ENCODE peak calls at places on chromosomes 13 and 19, in five cellular contexts. G, U, D, Q and I are unnamed samples.

GRCh38 chr13:74920945-74921725 is 560.8 kb downstream of the TBC1D4 start:
- DNase-seq in G (no peak), U (no peak), D (peak), Q (no peak), I (no peak)

GRCh38 chr13:57604442-57604841 is 27.1 kb upstream of the PCDH17 start:
- DNase-seq in G (no peak), U (no peak), D (no peak), Q (no peak), I (no peak)

GRCh38 chr13:70255406-70255991 is 147.2 kb upstream of the KLHL1 start:
- DNase-seq in G (no peak), U (no peak), D (no peak), Q (no peak), I (no peak)

GRCh38 chr13:76222511-76222910 is 586.4 kb downstream of the LMO7 start:
- DNase-seq in G (no peak), U (no peak), D (no peak), Q (no peak), I (no peak)

GRCh38 chr19:40523322-40524047 is 53.2 kb upstream of the SHKBP1 start:
- DNase-seq in G (peak), U (peak), D (peak), Q (no peak), I (peak)

GRCh38 chr19:49861127-49861526 is 6.2 kb downstream of the PNKP start:
- DNase-seq in G (peak), U (no peak), D (no peak), Q (no peak), I (no peak)

GRCh38 chr13:36999054-36999927 is at the start of gene ALG5:
- DNase-seq in G (peak), U (peak), D (peak), Q (peak), I (peak)

GRCh38 chr19:36032251-36033104 is at the start of gene CLIP3:
- DNase-seq in G (peak), U (no peak), D (peak), Q (no peak), I (no peak)

GRCh38 chr19:40687525-40688016 is 2.9 kb downstream of the NUMBL start:
- DNase-seq in G (no peak), U (no peak), D (peak), Q (peak), I (no peak)

GRCh38 chr19:34193439-34193838 is 21.1 kb downstream of the LSM14A start:
- DNase-seq in G (no peak), U (no peak), D (no peak), Q (no peak), I (no peak)

GRCh38 chr19:1422360-1422759 is 15.0 kb downstream of the DAZAP1 start:
- DNase-seq in G (no peak), U (no peak), D (no peak), Q (no peak), I (no peak)

GRCh38 chr19:40519352-40520322 is 52.8 kb downstream of the SPTBN4 start:
- DNase-seq in G (peak), U (peak), D (no peak), Q (no peak), I (no peak)

GRCh38 chr13:113148940-113149503 is 9.4 kb upstream of the PROZ start:
- DNase-seq in G (no peak), U (no peak), D (no peak), Q (no peak), I (no peak)

GRCh38 chr13:90105881-90106496 is 1241.5 kb upstream of the MIR17HG start:
- DNase-seq in G (no peak), U (no peak), D (no peak), Q (no peak), I (no peak)

GRCh38 chr19:40629346-40629745 is 28.2 kb downstream of the LTBP4 start:
- DNase-seq in G (no peak), U (no peak), D (no peak), Q (no peak), I (no peak)

GRCh38 chr19:5801796-5802616 is 2.9 kb upstream of the NRTN start:
- DNase-seq in G (peak), U (no peak), D (peak), Q (no peak), I (no peak)

GRCh38 chr19:36111200-36111539 is 227 bp downstream of the OVOL3 start:
- DNase-seq in G (no peak), U (no peak), D (no peak), Q (no peak), I (no peak)

GRCh38 chr19:7870571-7871279 is 3.5 kb downstream of the PRR36 start:
- DNase-seq in G (peak), U (no peak), D (peak), Q (no peak), I (peak)

GRCh38 chr13:66859934-66860867 is 369.9 kb downstream of the PCDH9 start:
- DNase-seq in G (peak), U (no peak), D (no peak), Q (no peak), I (no peak)

GRCh38 chr19:14782978-14783545 is 4.7 kb upstream of the ADGRE2 start:
- DNase-seq in G (no peak), U (no peak), D (no peak), Q (no peak), I (no peak)

GRCh38 chr19:16957151-16957662 is 68.4 kb downstream of the F2RL3 start:
- DNase-seq in G (no peak), U (no peak), D (no peak), Q (no peak), I (no peak)

GRCh38 chr13:109547942-109548860 is 238.2 kb downstream of the IRS2 start:
- DNase-seq in G (no peak), U (no peak), D (no peak), Q (no peak), I (no peak)

GRCh38 chr13:43411211-43411610 is 375.6 kb downstream of the ENOX1 start:
- DNase-seq in G (no peak), U (no peak), D (no peak), Q (no peak), I (no peak)

GRCh38 chr19:28847468-28847867 is 365.5 kb downstream of the UQCRFS1 start:
- DNase-seq in G (peak), U (no peak), D (no peak), Q (no peak), I (no peak)

GRCh38 chr13:37127706-37128241 is 22.3 kb upstream of the CSNK1A1L start:
- DNase-seq in G (no peak), U (no peak), D (no peak), Q (no peak), I (no peak)

GRCh38 chr13:83881917-83882625 is at the start of gene SLITRK1:
- DNase-seq in G (peak), U (no peak), D (no peak), Q (peak), I (no peak)

GRCh38 chr13:51298812-51299211 is 40.7 kb upstream of the SERPINE3 start:
- DNase-seq in G (no peak), U (no peak), D (no peak), Q (no peak), I (no peak)

GRCh38 chr19:37635076-37636056 is 19.9 kb downstream of the ZFP30 start:
- DNase-seq in G (peak), U (no peak), D (no peak), Q (no peak), I (no peak)

GRCh38 chr13:80276371-80277289 is 64.3 kb downstream of the SPRY2 start:
- DNase-seq in G (peak), U (no peak), D (no peak), Q (no peak), I (peak)

GRCh38 chr19:52533901-52534300 is 6.4 kb downstream of the ZNF808 start:
- DNase-seq in G (peak), U (no peak), D (no peak), Q (no peak), I (no peak)

GRCh38 chr19:45173816-45174215 is 4.2 kb downstream of the TRAPPC6A start:
- DNase-seq in G (no peak), U (no peak), D (no peak), Q (no peak), I (no peak)
- TF ChIP-seq JUNB in G (no peak), U (no peak), D (no peak), Q (no peak), I (no peak)

DNA sequence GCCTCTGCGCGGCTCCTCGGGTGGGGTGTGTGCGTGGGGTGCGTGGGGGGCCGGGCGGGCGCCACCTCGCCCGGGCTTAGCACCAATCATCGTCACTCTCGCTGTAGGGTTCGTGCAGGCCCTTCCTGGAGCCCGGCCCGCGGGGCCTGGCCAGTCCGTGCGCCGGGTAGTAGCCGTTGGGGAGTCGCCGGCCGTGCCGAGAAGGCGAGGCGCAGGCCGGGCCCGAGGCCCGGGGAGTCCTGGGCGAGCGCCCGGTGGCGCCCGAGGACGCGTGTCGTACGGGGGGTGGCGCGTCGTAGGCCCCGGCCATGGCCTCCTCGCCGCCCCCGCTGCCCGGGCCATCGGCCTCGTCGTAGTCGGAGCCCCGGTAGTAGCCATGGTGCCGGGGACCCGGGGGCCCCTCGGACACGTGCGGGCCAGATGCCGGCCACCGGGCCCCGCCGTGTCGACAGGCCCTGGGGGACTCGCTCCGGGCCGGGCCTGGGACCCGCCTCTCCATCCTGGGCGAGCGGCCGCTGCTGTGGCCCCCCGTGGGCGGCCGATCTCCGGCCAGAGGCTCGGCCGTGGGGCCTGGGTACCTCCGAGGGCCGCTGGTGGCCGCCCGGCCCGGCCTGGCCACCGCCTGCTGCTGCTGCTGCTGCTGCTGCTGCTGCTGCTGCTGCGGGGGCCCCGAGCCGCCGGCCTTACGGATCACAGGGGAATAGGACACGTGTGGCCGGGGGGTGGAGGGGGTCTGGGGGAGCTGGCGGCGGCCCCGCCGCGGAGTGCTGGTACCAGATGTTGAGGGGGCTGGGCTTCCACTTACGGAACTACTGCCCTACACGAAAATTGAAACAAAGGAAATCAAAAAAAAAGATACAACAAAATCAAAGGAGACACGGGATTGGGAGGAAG is 57.3 kb downstream of the IER2 start:
- DNase-seq in G (peak), U (no peak), D (no peak), Q (no peak), I (no peak)
- TF ChIP-seq JUNB in G (no peak), U (no peak), D (no peak), Q (no peak), I (no peak)

GRCh38 chr13:49220856-49221614 is 897 bp downstream of the MLNR start:
- DNase-seq in G (peak), U (no peak), D (no peak), Q (no peak), I (no peak)
- TF ChIP-seq JUNB in G (no peak), U (no peak), D (no peak), Q (no peak), I (no peak)

GRCh38 chr19:2461751-2462634 is 5.2 kb upstream of the LMNB2 start:
- DNase-seq in G (peak), U (no peak), D (peak), Q (no peak), I (no peak)
- TF ChIP-seq JUNB in G (no peak), U (no peak), D (no peak), Q (no peak), I (no peak)

GRCh38 chr19:51368366-51369282 is at the start of gene CLDND2:
- DNase-seq in G (no peak), U (no peak), D (peak), Q (no peak), I (no peak)

GRCh38 chr19:51365211-51366049 is 758 bp downstream of the ETFB start:
- DNase-seq in G (peak), U (no peak), D (peak), Q (no peak), I (peak)

GRCh38 chr19:51366050-51366998 is at the start of gene ETFB:
- DNase-seq in G (peak), U (peak), D (peak), Q (peak), I (peak)

GRCh38 chr19:51367565-51368365 is 1.0 kb downstream of the CLDND2 start:
- DNase-seq in G (peak), U (peak), D (peak), Q (peak), I (peak)

DNA sequence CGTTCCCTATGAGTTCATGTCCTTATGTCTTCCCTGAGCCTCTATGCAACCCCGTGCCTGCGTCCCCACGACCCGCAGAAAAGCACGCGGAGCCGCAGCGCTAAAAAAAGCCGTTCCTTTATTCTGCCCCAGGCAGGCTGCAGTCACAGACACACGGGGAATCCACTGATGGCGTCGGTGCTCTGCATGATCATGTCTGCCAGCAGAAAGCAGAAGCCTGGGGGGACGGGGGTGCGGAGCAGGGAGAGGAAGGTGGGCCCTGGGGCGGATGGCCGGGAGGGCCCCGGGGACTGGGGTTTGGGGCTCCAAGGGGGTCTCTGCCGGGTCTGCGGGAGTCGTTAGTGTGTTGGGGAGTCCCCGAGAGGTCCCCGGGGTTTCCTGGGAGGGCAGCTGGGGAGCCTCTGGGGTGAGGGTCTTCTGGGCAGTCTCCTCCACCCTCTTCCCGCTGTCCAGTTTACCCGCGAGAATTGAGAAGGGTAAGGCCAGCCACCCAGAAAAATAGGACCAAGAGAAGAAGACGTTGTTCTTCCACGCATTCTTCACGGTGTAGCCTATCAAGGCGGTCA is 894 bp upstream of the ETFB start:
- DNase-seq in G (no peak), U (no peak), D (no peak), Q (no peak), I (no peak)
- TF ChIP-seq JUNB in G (no peak), U (no peak), D (no peak), Q (no peak), I (no peak)

DNA sequence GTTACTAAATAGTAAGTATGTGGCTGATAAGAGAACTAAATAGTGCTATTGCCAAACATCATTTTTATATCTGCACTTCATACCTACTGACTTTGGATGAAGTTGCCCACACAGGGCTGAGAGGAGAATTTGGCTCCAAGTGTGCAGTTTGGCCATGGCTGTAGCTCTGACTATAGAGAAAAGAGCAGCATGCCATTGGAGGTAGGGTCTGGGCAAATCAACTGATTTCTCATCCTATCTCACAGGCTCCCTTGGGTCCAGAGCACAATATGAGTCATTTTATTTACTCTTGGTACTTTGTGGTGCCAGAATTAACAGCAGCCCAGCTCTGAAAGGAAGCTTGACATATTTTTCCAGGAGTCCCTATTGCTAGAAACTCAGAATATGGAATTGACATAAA is 358.0 kb downstream of the OXGR1 start:
- DNase-seq in G (no peak), U (no peak), D (no peak), Q (no peak), I (no peak)
- TF ChIP-seq JUNB in G (no peak), U (no peak), D (no peak), Q (no peak), I (no peak)

GRCh38 chr19:39426170-39426569 is 9.6 kb downstream of the RPS16 start:
- DNase-seq in G (no peak), U (no peak), D (no peak), Q (no peak), I (no peak)

GRCh38 chr19:39425744-39426143 is 10.0 kb downstream of the RPS16 start:
- DNase-seq in G (no peak), U (no peak), D (no peak), Q (no peak), I (no peak)

GRCh38 chr19:39423258-39424086 is 11.0 kb downstream of the PLEKHG2 start:
- DNase-seq in G (no peak), U (no peak), D (no peak), Q (no peak), I (no peak)

GRCh38 chr19:39427707-39428106 is 8.0 kb downstream of the RPS16 start:
- DNase-seq in G (no peak), U (no peak), D (no peak), Q (no peak), I (no peak)

GRCh38 chr19:39424934-39425333 is 10.8 kb downstream of the RPS16 start:
- DNase-seq in G (no peak), U (no peak), D (no peak), Q (no peak), I (no peak)
- TF ChIP-seq JUNB in G (no peak), U (no peak), D (no peak), Q (no peak), I (no peak)

GRCh38 chr19:54302252-54302651 is 10.7 kb downstream of the LILRA5 start:
- DNase-seq in G (no peak), U (no peak), D (no peak), Q (no peak), I (no peak)

GRCh38 chr19:54309811-54310210 is 3.2 kb downstream of the LILRA5 start:
- DNase-seq in G (no peak), U (no peak), D (no peak), Q (no peak), I (no peak)

GRCh38 chr19:54310543-54310942 is 2.4 kb downstream of the LILRA5 start:
- DNase-seq in G (no peak), U (no peak), D (no peak), Q (no peak), I (no peak)

GRCh38 chr19:54307389-54307788 is 5.6 kb downstream of the LILRA5 start:
- DNase-seq in G (no peak), U (no peak), D (no peak), Q (no peak), I (no peak)

DNA sequence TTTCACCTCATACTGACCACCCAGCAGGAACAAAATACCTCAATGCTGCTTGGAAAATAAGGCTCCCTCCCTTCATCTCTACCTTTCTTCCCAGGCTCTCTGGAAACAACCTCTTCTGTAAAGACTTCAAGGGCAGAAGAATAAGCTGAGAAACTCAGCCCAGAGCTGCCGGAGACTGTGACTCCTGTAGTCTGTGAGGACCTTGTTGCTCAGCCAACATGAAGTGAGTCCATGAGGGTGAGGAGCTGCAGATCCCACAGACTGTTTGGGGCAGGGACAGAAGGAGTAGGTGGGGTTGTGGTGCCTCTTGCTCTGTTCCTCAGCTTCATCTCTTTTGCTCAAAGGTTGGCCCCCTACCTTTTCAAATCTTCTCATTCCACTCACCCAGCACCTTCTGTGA is 7.8 kb downstream of the LILRA5 start:
- DNase-seq in G (no peak), U (no peak), D (no peak), Q (no peak), I (no peak)
- TF ChIP-seq JUNB in G (no peak), U (no peak), D (no peak), Q (no peak), I (no peak)

DNA sequence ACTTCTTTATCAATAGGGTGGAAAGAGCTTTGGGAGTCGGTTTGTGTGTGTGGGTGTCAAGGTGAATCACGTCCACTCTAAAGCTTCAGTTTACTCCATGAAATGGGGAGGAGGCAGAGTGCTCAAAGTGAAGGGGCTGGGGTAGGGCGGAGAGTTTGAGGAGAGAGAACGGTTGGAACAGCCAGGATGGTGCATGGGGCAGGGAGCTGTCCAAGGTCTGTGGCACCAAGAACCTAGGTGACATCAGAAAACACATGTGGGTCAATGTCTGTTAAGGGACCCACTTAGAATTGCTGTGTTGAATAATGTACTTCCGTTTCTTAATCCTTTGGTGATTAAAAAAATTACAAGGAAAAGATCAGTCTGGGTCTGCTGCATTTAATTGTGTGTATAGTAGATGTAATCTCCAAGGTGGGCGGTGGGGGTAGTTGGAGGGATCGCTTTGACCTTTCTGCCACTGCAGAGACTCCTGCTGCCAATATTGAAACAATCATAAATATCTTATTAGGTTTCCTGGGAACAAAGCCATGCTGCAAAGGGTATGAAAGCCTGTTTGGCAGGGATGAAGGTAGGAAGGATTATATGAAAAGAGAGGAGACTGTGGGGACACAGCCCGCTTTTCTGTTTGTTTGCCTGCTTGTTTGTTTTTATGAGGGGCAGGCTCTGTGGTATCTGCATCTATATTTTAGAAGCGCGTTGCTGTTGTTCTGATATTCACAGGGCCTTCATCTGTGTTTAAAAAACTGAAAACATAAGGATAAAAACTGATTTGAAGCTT is 122.3 kb downstream of the ATP8A2 start:
- DNase-seq in G (peak), U (no peak), D (no peak), Q (no peak), I (no peak)
- TF ChIP-seq JUNB in G (no peak), U (no peak), D (no peak), Q (no peak), I (no peak)

GRCh38 chr19:3618144-3618810 is 8.3 kb downstream of the CACTIN start:
- DNase-seq in G (peak), U (no peak), D (peak), Q (peak), I (no peak)
- TF ChIP-seq JUNB in G (no peak), U (no peak), D (no peak), Q (no peak), I (no peak)